ENCODE peak calls at places on chromosomes 5 and 9, in nine cellular contexts. G is AG04450, I is IMR-90, Q is HCT116, T is left ventricle myocardium inferior, D is endodermal cell, P is uterus, Z is A549, J is fibroblast of lung. C is an unnamed sample.

GRCh38 chr9:91427873-91428272 is 4.2 kb upstream of the NFIL3 start:
- DNase-seq in T (no peak), Z (no peak), J (peak), Q (peak), I (peak), D (no peak), G (no peak), P (no peak), C (no peak)

GRCh38 chr5:72940082-72940481 is 15.8 kb upstream of the FCHO2 start:
- DNase-seq in I (no peak), Q (no peak), G (no peak), Z (no peak), J (no peak), T (no peak), P (no peak), D (no peak), C (no peak)

GRCh38 chr5:31492824-31493223 is 39.1 kb downstream of the DROSHA start:
- DNase-seq in G (no peak), Q (no peak), P (no peak), T (no peak), Z (no peak), J (peak), D (peak), I (peak), C (no peak)

GRCh38 chr5:125526940-125527339 is 780.5 kb upstream of the ZNF608 start:
- DNase-seq in D (no peak), Q (no peak), T (peak), G (no peak), P (peak), I (peak), Z (no peak), J (no peak), C (no peak)

GRCh38 chr5:42912184-42912766 is 100.6 kb upstream of the SELENOP start:
- DNase-seq in G (peak), Z (peak), D (no peak), P (no peak), I (peak), T (no peak), Q (peak), J (peak), C (no peak)

GRCh38 chr5:66708368-66708767 is 112.2 kb downstream of the MAST4 start:
- DNase-seq in P (no peak), Q (no peak), D (no peak), T (no peak), J (no peak), G (no peak), Z (no peak), I (no peak), C (no peak)

GRCh38 chr5:98769256-98770157 is 4.0 kb upstream of the RGMB start:
- DNase-seq in I (peak), G (peak), Q (no peak), P (peak), T (peak), D (peak), Z (peak), J (peak), C (peak)

GRCh38 chr9:82923410-82924242 is 139.3 kb downstream of the RASEF start:
- DNase-seq in T (no peak), J (no peak), I (no peak), Q (no peak), Z (no peak), P (no peak), G (no peak), D (no peak), C (no peak)

GRCh38 chr5:168648576-168648975 is 69.4 kb upstream of the PANK3 start:
- DNase-seq in J (no peak), Z (no peak), Q (no peak), T (no peak), G (no peak), P (no peak), D (no peak), I (no peak), C (no peak)

GRCh38 chr9:135592331-135592590 is 30.7 kb downstream of the PAEP start:
- DNase-seq in J (no peak), Q (no peak), P (no peak), I (no peak), G (no peak), D (no peak), T (no peak), Z (no peak), C (no peak)

GRCh38 chr5:134995850-134996402 is 28.2 kb downstream of the CATSPER3 start:
- DNase-seq in J (no peak), T (no peak), I (no peak), Q (no peak), P (no peak), G (no peak), Z (no peak), D (no peak), C (no peak)

DNA sequence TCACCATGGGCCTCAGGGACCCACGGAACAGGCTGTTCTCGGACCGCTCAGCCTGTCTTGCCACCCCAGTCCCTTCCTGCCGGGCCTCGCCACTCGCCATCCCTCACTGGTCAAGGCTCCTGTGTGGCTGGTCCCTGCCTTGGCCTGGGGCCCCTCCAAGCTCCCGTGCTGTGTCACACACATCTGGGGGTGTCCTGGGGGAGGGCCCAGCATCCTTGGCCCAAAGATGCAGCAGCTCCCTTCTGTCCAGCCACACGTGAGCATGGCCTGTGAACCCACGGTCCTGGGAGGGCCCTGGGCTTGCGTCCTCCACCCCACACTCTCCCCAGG is 425 bp upstream of the EGFL7 start:
- DNase-seq in T (no peak), Q (no peak), P (no peak), D (no peak), J (no peak), Z (no peak), I (no peak), G (no peak), C (no peak)
- H3K4me3 ChIP-seq in T (peak), Q (no peak), P (peak), D (no peak), J (no peak), Z (no peak), I (no peak), G (no peak), C (no peak)

GRCh38 chr9:89496645-89497044 is 1.3 kb downstream of the SEMA4D start:
- DNase-seq in J (no peak), Q (no peak), P (no peak), D (no peak), G (no peak), T (no peak), I (no peak), Z (no peak), C (peak)
- H3K27ac ChIP-seq in J (no peak), Q (peak), P (no peak), D (no peak), G (no peak), T (no peak), I (no peak), Z (peak), C (peak)

GRCh38 chr5:93079046-93079445 is 502.0 kb downstream of the NR2F1-AS1 start:
- DNase-seq in Q (no peak), G (no peak), Z (no peak), I (no peak), T (no peak), J (no peak), P (no peak), D (no peak), C (no peak)
- H3K4me3 ChIP-seq in Q (no peak), G (no peak), Z (no peak), I (no peak), T (no peak), J (no peak), P (no peak), D (no peak), C (no peak)

GRCh38 chr5:14417232-14417730 is 164.3 kb upstream of the OTULINL start:
- DNase-seq in I (peak), P (no peak), G (no peak), T (no peak), Q (no peak), D (peak), J (peak), Z (no peak), C (no peak)
- H3K27ac ChIP-seq in I (peak), P (peak), G (peak), T (peak), Q (no peak), D (no peak), J (peak), Z (no peak), C (peak)

GRCh38 chr5:77209495-77210090 is 887 bp upstream of the PDE8B start:
- DNase-seq in T (no peak), D (no peak), Q (no peak), J (no peak), I (no peak), G (no peak), Z (no peak), P (no peak), C (no peak)
- H3K4me3 ChIP-seq in T (peak), D (no peak), Q (no peak), J (no peak), I (peak), G (no peak), Z (peak), P (peak), C (peak)

C was measured in dorsolateral prefrontal cortex.